ENCODE peak calls at places on chromosomes 7 and 10, in four cellular contexts. A, U, N and O are unnamed samples.

GRCh38 chr10:109889867-109890266 is 33.4 kb downstream of the XPNPEP1 start:
- DNase-seq in U (no peak), N (no peak), A (no peak), O (no peak)

GRCh38 chr10:63798599-63799498 is 277.6 kb downstream of the REEP3 start:
- DNase-seq in N (no peak), U (peak), A (peak), O (peak)

GRCh38 chr10:30392564-30392990 is 41.4 kb upstream of the MAP3K8 start:
- DNase-seq in A (peak), N (peak), U (peak), O (peak)

GRCh38 chr10:18400911-18401260 is 250.5 kb downstream of the NSUN6 start:
- DNase-seq in N (peak), U (peak), A (no peak), O (no peak)

GRCh38 chr10:31129261-31129660 is 97.6 kb upstream of the ZNF438 start:
- DNase-seq in N (peak), A (peak), U (peak), O (no peak)

GRCh38 chr10:29806350-29806788 is 171.6 kb upstream of the SVIL start:
- DNase-seq in A (no peak), N (no peak), U (no peak), O (no peak)

GRCh38 chr7:150904342-150904909 is 52.1 kb downstream of the AOC1 start:
- DNase-seq in A (no peak), U (no peak), N (no peak), O (peak)

GRCh38 chr10:59995862-59996261 is 89.5 kb upstream of the CCDC6 start:
- DNase-seq in N (no peak), U (no peak), A (no peak), O (no peak)

GRCh38 chr7:65382452-65382851 is 8.8 kb downstream of the ZNF92 start:
- DNase-seq in A (no peak), N (no peak), U (no peak), O (no peak)

GRCh38 chr10:15370741-15371701 is at the start of gene FAM171A1:
- DNase-seq in U (peak), N (peak), A (peak), O (peak)

GRCh38 chr7:102064361-102065025 is 222.2 kb upstream of the SH2B2 start:
- DNase-seq in A (peak), U (peak), N (no peak), O (peak)

GRCh38 chr10:12262278-12262981 is 66.4 kb downstream of the CDC123 start:
- DNase-seq in A (no peak), N (no peak), U (no peak), O (no peak)

GRCh38 chr10:21069929-21070363 is 172.8 kb upstream of the NEBL start:
- DNase-seq in U (peak), A (no peak), N (peak), O (no peak)

GRCh38 chr7:43781726-43782607 is 23.5 kb downstream of the BLVRA start:
- DNase-seq in A (peak), N (no peak), U (peak), O (no peak)

GRCh38 chr7:132065193-132065972 is 509.0 kb upstream of the PODXL start:
- DNase-seq in A (peak), U (peak), N (no peak), O (no peak)

GRCh38 chr7:17497136-17497535 is 198.7 kb downstream of the AHR start:
- DNase-seq in A (no peak), U (no peak), N (no peak), O (no peak)

GRCh38 chr7:73442903-73443542 is 9.4 kb downstream of the FZD9 start:
- DNase-seq in A (peak), U (no peak), N (no peak), O (no peak)

GRCh38 chr7:46939558-46939957 is 642.4 kb downstream of the TNS3 start:
- DNase-seq in U (no peak), A (no peak), N (no peak), O (no peak)

GRCh38 chr10:35007858-35008301 is 82.3 kb downstream of the CUL2 start:
- DNase-seq in U (no peak), N (peak), A (no peak), O (no peak)

GRCh38 chr10:119498889-119499864 is 43.3 kb downstream of the RGS10 start:
- DNase-seq in A (no peak), N (no peak), U (no peak), O (peak)

GRCh38 chr10:23065549-23065948 is 29.8 kb upstream of the MSRB2 start:
- DNase-seq in A (peak), U (peak), N (no peak), O (peak)

GRCh38 chr7:44673324-44673723 is 66.9 kb downstream of the OGDH start:
- DNase-seq in N (no peak), U (no peak), A (no peak), O (no peak)

GRCh38 chr7:32476816-32477648 is 13.1 kb downstream of the LSM5 start:
- DNase-seq in N (no peak), U (no peak), A (no peak), O (no peak)

GRCh38 chr10:79159785-79160184 is 91.0 kb downstream of the ZMIZ1 start:
- DNase-seq in N (no peak), U (no peak), A (peak), O (no peak)

GRCh38 chr7:39413866-39414668 is 152.1 kb upstream of the YAE1 start:
- DNase-seq in U (peak), A (peak), N (peak), O (peak)

GRCh38 chr7:2203551-2204300 is 29.0 kb downstream of the MAD1L1 start:
- DNase-seq in A (peak), U (peak), N (no peak), O (peak)

GRCh38 chr7:159024280-159024951 is 120.3 kb downstream of the VIPR2 start:
- DNase-seq in A (peak), U (no peak), N (no peak), O (no peak)

GRCh38 chr10:76869931-76870330 is 767.7 kb downstream of the KCNMA1 start:
- DNase-seq in A (no peak), U (no peak), N (no peak), O (no peak)

GRCh38 chr10:79179404-79180309 is 110.9 kb downstream of the ZMIZ1 start:
- DNase-seq in U (peak), N (peak), A (no peak), O (peak)

GRCh38 chr10:95430231-95430951 is 130.8 kb downstream of the SORBS1 start:
- DNase-seq in N (peak), A (peak), U (peak), O (no peak)

GRCh38 chr10:106711313-106711906 is 453.1 kb downstream of the SORCS1 start:
- DNase-seq in N (peak), U (peak), A (no peak), O (no peak)

GRCh38 chr7:95609277-95609971 is 13.1 kb upstream of the PDK4 start:
- DNase-seq in N (no peak), U (peak), A (peak), O (peak)

GRCh38 chr10:58746470-58747185 is 234.0 kb downstream of the BICC1 start:
- DNase-seq in U (no peak), N (no peak), A (no peak), O (no peak)

GRCh38 chr7:50660040-50660829 is 95.0 kb upstream of the DDC start:
- DNase-seq in A (no peak), U (no peak), N (no peak), O (no peak)

GRCh38 chr7:36305226-36305625 is 84.4 kb upstream of the ANLN start:
- DNase-seq in N (no peak), A (no peak), U (no peak), O (peak)

GRCh38 chr10:69914373-69915268 is 112.9 kb downstream of the COL13A1 start:
- DNase-seq in A (peak), U (peak), N (peak), O (peak)

GRCh38 chr10:44854693-44855350 is 56.3 kb upstream of the TMEM72 start:
- DNase-seq in U (no peak), A (no peak), N (peak), O (no peak)
- TF ChIP-seq CTCF in U (no peak), A (no peak), N (no peak), O (no peak)

GRCh38 chr7:69693042-69693441 is 94.8 kb downstream of the AUTS2 start:
- DNase-seq in U (no peak), A (no peak), N (no peak), O (no peak)

GRCh38 chr7:69691327-69691726 is 93.1 kb downstream of the AUTS2 start:
- DNase-seq in A (no peak), U (no peak), N (no peak), O (no peak)

GRCh38 chr7:69687739-69688431 is 89.6 kb downstream of the AUTS2 start:
- DNase-seq in A (no peak), N (no peak), U (no peak), O (no peak)

GRCh38 chr7:69690329-69690728 is 92.1 kb downstream of the AUTS2 start:
- DNase-seq in N (no peak), U (no peak), A (no peak), O (peak)

GRCh38 chr7:69691734-69692133 is 93.5 kb downstream of the AUTS2 start:
- DNase-seq in U (no peak), N (no peak), A (no peak), O (no peak)
- TF ChIP-seq CTCF in U (no peak), N (no peak), A (no peak), O (no peak)

GRCh38 chr10:124699471-124700292 is 44.5 kb downstream of the FAM53B start:
- DNase-seq in U (no peak), N (no peak), A (no peak), O (peak)
- TF ChIP-seq CTCF in U (no peak), N (no peak), A (no peak), O (no peak)

GRCh38 chr10:71725998-71726672 is 6.6 kb upstream of the C10orf105 start:
- DNase-seq in U (peak), N (peak), A (no peak), O (no peak)
- TF ChIP-seq CTCF in U (peak), N (peak), A (no peak), O (peak)

DNA sequence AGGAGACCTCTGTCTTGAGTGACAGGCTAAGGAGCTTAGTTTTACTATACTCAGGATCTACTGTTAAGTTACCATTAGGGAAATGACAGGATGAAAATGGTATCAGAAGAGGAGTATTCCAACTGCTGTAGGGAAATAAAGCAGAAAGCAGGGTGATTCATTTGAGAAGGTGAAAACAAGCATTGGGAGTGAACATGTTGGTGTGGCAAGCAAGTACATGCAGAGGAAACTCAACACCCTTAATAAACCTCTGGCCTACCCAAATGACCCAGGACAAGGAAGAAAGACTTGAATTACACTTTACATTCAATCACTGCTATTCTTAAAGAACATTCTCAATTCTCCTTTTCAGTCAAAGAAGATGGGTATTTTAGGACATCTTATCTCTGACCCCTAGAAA is 28.7 kb downstream of the ERLIN1 start:
- DNase-seq in U (no peak), A (no peak), N (no peak), O (no peak)
- TF ChIP-seq CTCF in U (no peak), A (no peak), N (no peak), O (no peak)

GRCh38 chr7:130037703-130038102 is 13.5 kb downstream of the ZC3HC1 start:
- DNase-seq in N (no peak), U (peak), A (no peak), O (no peak)
- TF ChIP-seq CTCF in N (peak), U (peak), A (no peak), O (no peak)

GRCh38 chr10:127940866-127941640 is 34.1 kb downstream of the PTPRE start:
- DNase-seq in N (no peak), A (peak), U (no peak), O (no peak)
- TF ChIP-seq CTCF in N (no peak), A (no peak), U (no peak), O (no peak)